ENCODE peak calls at places on chromosomes 3 and 15, in five cellular contexts. E is kidney epithelial cell, L is D341Med, I is NCI-H2029, F is Calu3. H is an unnamed sample.

GRCh38 chr15:38652998-38653397 is 88.4 kb upstream of the RASGRP1 start:
- DNase-seq in E (no peak), F (no peak), L (no peak), I (no peak), H (peak)

GRCh38 chr15:80695911-80696651 is 971 bp downstream of the ABHD17C start:
- DNase-seq in I (no peak), E (no peak), F (peak), L (peak), H (peak)

GRCh38 chr3:112017081-112017480 is 17.5 kb upstream of the TMPRSS7 start:
- DNase-seq in F (no peak), E (no peak), L (no peak), I (no peak), H (no peak)

GRCh38 chr3:43451670-43452254 is 165.4 kb downstream of the SNRK start:
- DNase-seq in L (no peak), E (no peak), F (no peak), I (no peak), H (no peak)

GRCh38 chr15:56831467-56831866 is 87.0 kb upstream of the TCF12 start:
- DNase-seq in L (no peak), I (no peak), E (no peak), F (no peak), H (no peak)

GRCh38 chr3:184405075-184406060 is 25.5 kb downstream of the CHRD start:
- DNase-seq in E (no peak), F (no peak), I (no peak), L (peak), H (no peak)

GRCh38 chr3:124260206-124260915 is 268.4 kb upstream of the ROPN1 start:
- DNase-seq in I (no peak), F (no peak), L (no peak), E (no peak), H (no peak)

GRCh38 chr15:62895139-62895866 is 147.2 kb upstream of the TPM1 start:
- DNase-seq in L (no peak), I (no peak), F (peak), E (peak), H (no peak)

GRCh38 chr3:125651246-125651645 is 55.9 kb upstream of the OSBPL11 start:
- DNase-seq in E (peak), F (no peak), I (no peak), L (no peak), H (no peak)

GRCh38 chr15:90423920-90424319 is 35.9 kb downstream of the IQGAP1 start:
- DNase-seq in F (no peak), L (no peak), I (no peak), E (no peak), H (no peak)

GRCh38 chr3:106241593-106241992 is 372.8 kb upstream of the CBLB start:
- DNase-seq in E (no peak), F (no peak), I (no peak), L (no peak), H (no peak)

GRCh38 chr15:92843819-92844218 is 56.3 kb upstream of the CHD2 start:
- DNase-seq in I (no peak), F (no peak), L (no peak), E (no peak), H (no peak)

GRCh38 chr3:195075199-195075940 is 195.6 kb downstream of the XXYLT1 start:
- DNase-seq in E (no peak), I (no peak), L (no peak), F (no peak), H (no peak)

GRCh38 chr3:69695443-69695842 is 43.8 kb upstream of the MITF start:
- DNase-seq in L (no peak), E (no peak), F (no peak), I (no peak), H (no peak)

GRCh38 chr15:89514186-89514585 is 17.8 kb upstream of the RHCG start:
- DNase-seq in L (no peak), F (no peak), I (no peak), E (no peak), H (no peak)

GRCh38 chr3:62876064-62876463 is 848 bp upstream of the CADPS start:
- DNase-seq in I (no peak), E (peak), L (peak), F (peak), H (no peak)

GRCh38 chr15:51647128-51647562 is 24.6 kb upstream of the DMXL2 start:
- DNase-seq in E (peak), I (peak), L (peak), F (peak), H (no peak)

GRCh38 chr3:51063074-51063473 is 322.0 kb upstream of the MANF start:
- DNase-seq in E (no peak), I (no peak), L (no peak), F (no peak), H (no peak)

GRCh38 chr3:47057212-47057671 is 77.8 kb downstream of the NBEAL2 start:
- DNase-seq in F (no peak), L (no peak), I (no peak), E (no peak), H (peak)

GRCh38 chr3:176554264-176554663 is 643.0 kb downstream of the TBL1XR1 start:
- DNase-seq in L (no peak), E (no peak), F (no peak), I (no peak), H (no peak)

GRCh38 chr3:134392336-134392983 is 18.2 kb upstream of the AMOTL2 start:
- DNase-seq in I (no peak), L (no peak), F (no peak), E (no peak), H (no peak)

GRCh38 chr3:123813876-123814275 is 70.3 kb downstream of the MYLK start:
- DNase-seq in L (no peak), E (no peak), F (no peak), I (no peak), H (no peak)